ENCODE peak calls at places on chromosomes 7 and 10, in five cellular contexts. One of them, this sample, is unnamed.

GRCh38 chr10:56178210-56178609 is 182.8 kb downstream of the ZWINT start:
- DNase-seq in heart left ventricle: peak
- DNase-seq in stimulated activated CD8-positive, alpha-beta memory T cell treated with anti-CD3 and anti-CD28 coated beads, Interleukin-12 subunit alpha, Interleukin-12 subunit beta, amount 100 ng/mL, for 1 hour: no peak
- DNase-seq in naive thymus-derived CD8-positive, alpha-beta T cell: no peak
- DNase-seq in fibroblast of villous mesenchyme: no peak
- DNase-seq in this sample: no peak

GRCh38 chr10:35876248-35876647 is 234.2 kb upstream of the FZD8 start:
- DNase-seq in fibroblast of villous mesenchyme: peak
- DNase-seq in stimulated activated CD8-positive, alpha-beta memory T cell treated with anti-CD3 and anti-CD28 coated beads, Interleukin-12 subunit alpha, Interleukin-12 subunit beta, amount 100 ng/mL, for 1 hour: no peak
- DNase-seq in naive thymus-derived CD8-positive, alpha-beta T cell: no peak
- DNase-seq in heart left ventricle: no peak
- DNase-seq in this sample: no peak

GRCh38 chr7:101935521-101936141 is 118.2 kb downstream of the CUX1 start:
- DNase-seq in stimulated activated CD8-positive, alpha-beta memory T cell treated with anti-CD3 and anti-CD28 coated beads, Interleukin-12 subunit alpha, Interleukin-12 subunit beta, amount 100 ng/mL, for 1 hour: no peak
- DNase-seq in fibroblast of villous mesenchyme: no peak
- DNase-seq in naive thymus-derived CD8-positive, alpha-beta T cell: no peak
- DNase-seq in heart left ventricle: peak
- DNase-seq in this sample: no peak

GRCh38 chr7:66105263-66105748 is 9.3 kb upstream of the CRCP start:
- DNase-seq in naive thymus-derived CD8-positive, alpha-beta T cell: no peak
- DNase-seq in heart left ventricle: no peak
- DNase-seq in stimulated activated CD8-positive, alpha-beta memory T cell treated with anti-CD3 and anti-CD28 coated beads, Interleukin-12 subunit alpha, Interleukin-12 subunit beta, amount 100 ng/mL, for 1 hour: no peak
- DNase-seq in fibroblast of villous mesenchyme: no peak
- DNase-seq in this sample: no peak

GRCh38 chr10:97020452-97021400 is 165.0 kb downstream of the SLIT1 start:
- DNase-seq in fibroblast of villous mesenchyme: peak
- DNase-seq in naive thymus-derived CD8-positive, alpha-beta T cell: no peak
- DNase-seq in heart left ventricle: peak
- DNase-seq in stimulated activated CD8-positive, alpha-beta memory T cell treated with anti-CD3 and anti-CD28 coated beads, Interleukin-12 subunit alpha, Interleukin-12 subunit beta, amount 100 ng/mL, for 1 hour: no peak
- DNase-seq in this sample: no peak

GRCh38 chr10:124700293-124701037 is 43.7 kb downstream of the FAM53B start:
- DNase-seq in heart left ventricle: no peak
- DNase-seq in stimulated activated CD8-positive, alpha-beta memory T cell treated with anti-CD3 and anti-CD28 coated beads, Interleukin-12 subunit alpha, Interleukin-12 subunit beta, amount 100 ng/mL, for 1 hour: no peak
- DNase-seq in fibroblast of villous mesenchyme: no peak
- DNase-seq in naive thymus-derived CD8-positive, alpha-beta T cell: no peak
- DNase-seq in this sample: no peak

GRCh38 chr7:144821069-144821468 is 14.8 kb downstream of the TPK1 start:
- DNase-seq in naive thymus-derived CD8-positive, alpha-beta T cell: no peak
- DNase-seq in heart left ventricle: no peak
- DNase-seq in stimulated activated CD8-positive, alpha-beta memory T cell treated with anti-CD3 and anti-CD28 coated beads, Interleukin-12 subunit alpha, Interleukin-12 subunit beta, amount 100 ng/mL, for 1 hour: no peak
- DNase-seq in fibroblast of villous mesenchyme: no peak
- DNase-seq in this sample: no peak

GRCh38 chr10:89738551-89739209 is 37.3 kb downstream of the KIF20B start:
- DNase-seq in heart left ventricle: no peak
- DNase-seq in naive thymus-derived CD8-positive, alpha-beta T cell: no peak
- DNase-seq in stimulated activated CD8-positive, alpha-beta memory T cell treated with anti-CD3 and anti-CD28 coated beads, Interleukin-12 subunit alpha, Interleukin-12 subunit beta, amount 100 ng/mL, for 1 hour: no peak
- DNase-seq in fibroblast of villous mesenchyme: no peak
- DNase-seq in this sample: no peak

GRCh38 chr10:77844177-77844576 is 82.4 kb downstream of the DLG5 start:
- DNase-seq in heart left ventricle: no peak
- DNase-seq in stimulated activated CD8-positive, alpha-beta memory T cell treated with anti-CD3 and anti-CD28 coated beads, Interleukin-12 subunit alpha, Interleukin-12 subunit beta, amount 100 ng/mL, for 1 hour: no peak
- DNase-seq in fibroblast of villous mesenchyme: no peak
- DNase-seq in naive thymus-derived CD8-positive, alpha-beta T cell: no peak
- DNase-seq in this sample: no peak

GRCh38 chr7:15280078-15280734 is 281.6 kb downstream of the AGMO start:
- DNase-seq in naive thymus-derived CD8-positive, alpha-beta T cell: no peak
- DNase-seq in fibroblast of villous mesenchyme: no peak
- DNase-seq in stimulated activated CD8-positive, alpha-beta memory T cell treated with anti-CD3 and anti-CD28 coated beads, Interleukin-12 subunit alpha, Interleukin-12 subunit beta, amount 100 ng/mL, for 1 hour: no peak
- DNase-seq in heart left ventricle: no peak
- DNase-seq in this sample: no peak